ENCODE peak calls at places on chromosomes 2 and 18, in five cellular contexts. L is colonic mucosa, Z is GM23248, R is hippocampal formation, X is KBM-7. S is an unnamed sample.

GRCh38 chr18:73279499-73279898 is 411.7 kb upstream of the NETO1 start:
- DNase-seq in L (no peak), Z (peak; percentile 6), R (no peak), X (no peak), S (no peak)

GRCh38 chr18:5075297-5075696 is 121.8 kb downstream of the AKAIN1 start:
- DNase-seq in L (no peak), Z (no peak), R (no peak), X (no peak), S (no peak)

GRCh38 chr18:74896390-74896991 is 298.8 kb downstream of the ZNF407 start:
- DNase-seq in L (peak; percentile 42), Z (peak; percentile 13), R (peak; percentile 36), X (peak; percentile 34), S (no peak)

GRCh38 chr2:5057895-5058294 is 634.3 kb upstream of the SOX11 start:
- DNase-seq in L (no peak), Z (no peak), R (no peak), X (no peak), S (no peak)

GRCh38 chr2:239274391-239275001 is 126.3 kb downstream of the HDAC4 start:
- DNase-seq in L (peak; percentile 33), Z (peak; percentile 93), R (no peak), X (no peak), S (no peak)

GRCh38 chr2:15984367-15985255 is 44.3 kb downstream of the MYCN start:
- DNase-seq in L (no peak), Z (no peak), R (peak; percentile 92), X (no peak), S (peak; percentile 76)

GRCh38 chr2:20449501-20450200 is 2.8 kb downstream of the RHOB start:
- DNase-seq in L (no peak), Z (peak; percentile 47), R (peak; percentile 65), X (no peak), S (no peak)

GRCh38 chr18:79942211-79942610 is 9.2 kb downstream of the SLC66A2 start:
- DNase-seq in L (peak; percentile 17), Z (no peak), R (no peak), X (no peak), S (no peak)

GRCh38 chr2:67050621-67051020 is 346.5 kb upstream of the ETAA1 start:
- DNase-seq in L (no peak), Z (peak; percentile 27), R (no peak), X (no peak), S (no peak)

GRCh38 chr18:26052497-26052896 is 37.9 kb downstream of the SS18 start:
- DNase-seq in L (no peak), Z (peak; percentile 38), R (no peak), X (no peak), S (no peak)